ENCODE peak calls at places on chromosomes 12 and 14, in ten cellular contexts. U is stomach, G is breast epithelium, Z is sigmoid colon, J is HCT116, I is HL-60, V is transverse colon, B is SK-N-SH, L is GM12891, H is spleen. Y is an unnamed sample.

GRCh38 chr12:83665755-83666154 is 979.0 kb downstream of the TMTC2 start:
- DNase-seq in U (no peak), G (no peak), Z (no peak), J (no peak), I (no peak), V (no peak), B (no peak), L (no peak), H (no peak), Y (no peak)

GRCh38 chr12:92408072-92408900 is 262.6 kb upstream of the BTG1 start:
- DNase-seq in U (peak; percentile 31), G (no peak), Z (no peak), J (peak; percentile 40), I (no peak), V (peak; percentile 56), B (peak; percentile 55), L (no peak), H (no peak), Y (no peak)

GRCh38 chr14:85471156-85471555 is 58.8 kb upstream of the FLRT2 start:
- DNase-seq in U (no peak), G (no peak), Z (no peak), J (no peak), I (no peak), V (no peak), B (no peak), L (no peak), H (no peak), Y (no peak)

GRCh38 chr14:92556863-92557543 is 43.4 kb downstream of the RIN3 start:
- DNase-seq in U (no peak), G (no peak), Z (no peak), J (no peak), I (no peak), V (no peak), B (no peak), L (no peak), H (no peak), Y (no peak)

GRCh38 chr12:101992091-101992490 is 69.7 kb downstream of the WASHC3 start:
- DNase-seq in U (no peak), G (no peak), Z (no peak), J (no peak), I (no peak), V (no peak), B (no peak), L (no peak), H (no peak), Y (no peak)

GRCh38 chr12:122366685-122367475 is 55.6 kb downstream of the CLIP1 start:
- DNase-seq in U (no peak), G (peak; percentile 55), Z (peak; percentile 91), J (peak; percentile 78), I (peak; percentile 18), V (peak; percentile 19), B (no peak), L (no peak), H (no peak), Y (no peak)

GRCh38 chr12:111467862-111468245 is 62.1 kb downstream of the SH2B3 start:
- DNase-seq in U (no peak), G (no peak), Z (no peak), J (no peak), I (no peak), V (no peak), B (no peak), L (no peak), H (no peak), Y (no peak)

GRCh38 chr12:48794870-48795269 is 6.0 kb upstream of the ADCY6 start:
- DNase-seq in U (no peak), G (no peak), Z (no peak), J (no peak), I (no peak), V (no peak), B (no peak), L (no peak), H (no peak), Y (no peak)

GRCh38 chr12:104933128-104933527 is 25.0 kb downstream of the SLC41A2 start:
- DNase-seq in U (no peak), G (no peak), Z (no peak), J (no peak), I (no peak), V (no peak), B (no peak), L (no peak), H (no peak), Y (no peak)

GRCh38 chr12:21769311-21769710 is 5.2 kb downstream of the KCNJ8 start:
- DNase-seq in U (no peak), G (no peak), Z (no peak), J (no peak), I (no peak), V (no peak), B (no peak), L (no peak), H (no peak), Y (no peak)

GRCh38 chr12:8493084-8493483 is 20.2 kb upstream of the CLEC4D start:
- DNase-seq in U (no peak), G (no peak), Z (no peak), J (no peak), I (peak; percentile 86), V (no peak), B (no peak), L (peak; percentile 31), H (no peak), Y (peak; percentile 27)

GRCh38 chr12:119803391-119803791 is 73.7 kb downstream of the CIT start:
- DNase-seq in U (no peak), G (no peak), Z (no peak), J (no peak), I (no peak), V (no peak), B (peak; percentile 41), L (no peak), H (no peak), Y (no peak)
- TF ChIP-seq POLR2AphosphoS5 in U (no peak), G (no peak), Z (peak; percentile 32), J (no peak), I (no peak), V (no peak), B (no peak), L (no peak), H (no peak), Y (no peak)

GRCh38 chr12:4540170-4540569 is 1.5 kb downstream of the RAD51AP1 start:
- DNase-seq in U (no peak), G (no peak), Z (no peak), J (no peak), I (no peak), V (no peak), B (no peak), L (no peak), H (no peak), Y (no peak)

GRCh38 chr12:4539167-4539870 is 629 bp downstream of the RAD51AP1 start:
- DNase-seq in U (no peak), G (no peak), Z (no peak), J (no peak), I (no peak), V (no peak), B (no peak), L (no peak), H (no peak), Y (no peak)

GRCh38 chr12:4535871-4536270 is 2.8 kb upstream of the RAD51AP1 start:
- DNase-seq in U (no peak), G (no peak), Z (no peak), J (no peak), I (no peak), V (no peak), B (no peak), L (no peak), H (no peak), Y (no peak)

GRCh38 chr12:4540633-4541032 is 1.9 kb downstream of the RAD51AP1 start:
- DNase-seq in U (no peak), G (no peak), Z (no peak), J (no peak), I (no peak), V (no peak), B (no peak), L (no peak), H (no peak), Y (no peak)

DNA sequence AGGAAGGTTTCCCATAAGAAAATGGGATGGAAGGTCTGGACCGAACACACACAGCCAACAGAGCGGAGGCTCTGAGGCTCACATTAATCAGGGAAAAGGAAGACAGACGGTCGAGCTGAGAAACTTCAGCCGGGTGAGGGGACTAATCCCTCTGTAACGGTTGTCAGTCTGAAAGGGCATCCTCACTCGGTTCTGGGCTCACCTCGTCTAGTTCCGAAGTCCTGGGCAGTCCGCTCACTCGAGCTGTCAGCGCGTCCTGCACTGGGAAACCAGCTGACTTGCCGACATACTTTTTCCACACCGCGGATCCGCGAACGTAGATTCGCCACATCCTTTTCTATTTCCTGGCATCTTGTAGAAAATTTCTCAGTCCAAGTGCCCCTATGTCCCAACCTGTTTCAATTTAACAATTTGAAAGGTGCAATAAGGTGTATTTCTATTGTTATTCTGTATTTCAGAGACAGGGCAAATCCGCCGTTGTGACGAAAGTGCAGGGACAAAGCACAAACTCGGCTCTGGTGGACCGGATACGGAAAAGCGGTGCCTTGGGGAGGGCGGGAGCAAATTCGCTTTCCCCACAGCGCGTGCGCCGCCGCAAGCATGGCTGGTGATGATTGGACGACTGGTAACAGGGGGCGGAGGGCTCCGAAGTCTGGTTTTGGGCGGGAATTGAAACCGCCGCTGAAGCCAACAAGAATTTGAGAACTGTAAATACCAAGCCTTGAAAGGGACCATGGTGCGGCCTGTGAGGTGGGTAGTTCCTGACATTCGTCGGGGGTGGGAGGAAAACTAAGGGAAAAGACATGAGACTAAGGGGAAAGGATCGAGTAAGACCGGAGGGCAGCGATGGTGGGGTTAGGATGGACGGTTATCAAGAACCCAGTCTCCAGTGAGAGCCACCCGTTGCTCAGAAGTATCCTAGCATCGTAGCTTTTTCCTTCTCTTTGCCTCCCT is at the start of gene RAD51AP1:
- DNase-seq in U (peak; percentile 94), G (peak; percentile 89), Z (peak; percentile 96), J (peak; percentile 96), I (peak; percentile 92), V (peak; percentile 95), B (peak; percentile 91), L (peak; percentile 39), H (peak; percentile 97), Y (peak; percentile 51)
- TF ChIP-seq POLR2AphosphoS5 in U (peak; percentile 74), G (peak; percentile 74), Z (peak; percentile 74), J (peak; percentile 53), I (peak; percentile 44), V (peak; percentile 73), B (peak; percentile 24), L (peak; percentile 75), H (peak; percentile 83), Y (peak; percentile 76)

DNA sequence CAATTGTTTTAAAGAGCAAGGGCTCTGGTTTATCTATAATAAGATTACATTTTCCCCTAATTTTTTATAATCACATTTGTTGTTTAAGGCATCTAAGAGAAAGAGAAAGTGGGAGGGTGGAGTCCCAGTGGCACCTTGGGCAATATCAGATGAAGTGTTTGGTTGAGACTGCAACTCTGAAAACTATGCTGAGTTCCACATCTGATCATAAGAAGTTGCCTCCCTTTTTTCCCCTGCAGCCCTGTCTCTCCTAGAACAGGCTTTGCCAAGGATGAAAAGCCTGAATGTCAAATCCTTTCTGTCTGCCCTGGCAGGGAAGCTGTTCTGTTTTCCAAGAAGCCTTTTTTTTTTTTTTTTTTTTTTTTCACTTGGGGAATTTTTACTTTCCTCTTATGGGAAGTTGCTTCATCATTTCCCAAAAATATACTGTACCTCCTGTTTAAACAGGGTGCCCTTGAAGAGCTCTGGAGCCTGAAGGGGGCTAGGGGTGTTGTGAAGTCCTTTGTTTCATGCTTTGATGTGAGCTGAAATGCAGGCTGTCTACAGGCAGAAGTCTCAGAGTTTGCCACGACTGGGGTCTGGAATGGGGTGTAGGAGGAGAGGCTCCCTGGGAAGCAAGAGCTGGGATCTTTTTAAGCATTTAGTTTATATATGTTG is 71.3 kb downstream of the SUSD6 start:
- DNase-seq in U (no peak), G (peak; percentile 42), Z (no peak), J (no peak), I (no peak), V (no peak), B (no peak), L (no peak), H (no peak), Y (no peak)
- TF ChIP-seq POLR2AphosphoS5 in U (no peak), G (no peak), Z (no peak), J (no peak), I (no peak), V (no peak), B (no peak), L (no peak), H (no peak), Y (no peak)

GRCh38 chr14:100747021-100747586 is 20.4 kb downstream of the DLK1 start:
- DNase-seq in U (no peak), G (no peak), Z (peak; percentile 58), J (peak; percentile 45), I (no peak), V (no peak), B (no peak), L (no peak), H (peak; percentile 47), Y (no peak)
- TF ChIP-seq POLR2AphosphoS5 in U (no peak), G (no peak), Z (no peak), J (peak; percentile 13), I (no peak), V (no peak), B (no peak), L (no peak), H (no peak), Y (no peak)

Y was measured in GM12892.